ENCODE peak calls at places on chromosome 16, in eight cellular contexts. Y, S, K, L, N, B, F and Z are unnamed samples. For H3K4me1, the result is how much of the 10 kb centered on the place peaks cover.

GRCh38 chr16:4070936-4071335 is 45.3 kb downstream of the ADCY9 start:
- DNase-seq in N (no peak), L (no peak), B (no peak), F (no peak), K (no peak), Y (no peak), S (no peak), Z (no peak)

GRCh38 chr16:51845586-51845985 is 694.5 kb upstream of the SALL1 start:
- DNase-seq in F (no peak), Y (no peak), S (no peak), L (no peak), K (no peak), N (no peak), B (no peak), Z (no peak)

GRCh38 chr16:75251280-75252048 is at the start of gene BCAR1:
- DNase-seq in N (peak), B (peak), Y (no peak), S (peak), F (peak), K (peak), L (peak), Z (peak)

GRCh38 chr16:27859020-27859419 is 204.5 kb downstream of the GSG1L start:
- DNase-seq in B (no peak), L (no peak), Y (no peak), F (no peak), S (no peak), K (peak), N (no peak), Z (no peak)

GRCh38 chr16:29816694-29817441 is 916 bp downstream of the PAGR1 start:
- DNase-seq in L (peak), S (peak), N (peak), F (no peak), K (peak), B (peak), Y (no peak), Z (peak)

GRCh38 chr16:1746693-1747195 is 24.6 kb downstream of the NME3 start:
- DNase-seq in K (no peak), Y (no peak), B (no peak), F (no peak), N (no peak), L (no peak), S (no peak), Z (no peak)

GRCh38 chr16:79784007-79784406 is 183.5 kb upstream of the MAF start:
- DNase-seq in B (no peak), L (no peak), F (no peak), K (no peak), N (no peak), Y (no peak), S (no peak), Z (no peak)

GRCh38 chr16:30535777-30536190 is 1.1 kb upstream of the ZNF747 start:
- DNase-seq in L (peak), N (peak), S (peak), Y (peak), F (peak), K (peak), B (peak), Z (peak)

GRCh38 chr16:2756288-2757015 is 4.0 kb downstream of the SRRM2 start:
- DNase-seq in B (no peak), F (no peak), S (no peak), Y (no peak), K (no peak), N (no peak), L (no peak), Z (no peak)

GRCh38 chr16:54342001-54342776 is 55.6 kb upstream of the IRX3 start:
- DNase-seq in L (no peak), N (no peak), Y (no peak), B (no peak), S (no peak), K (peak), F (peak), Z (peak)

GRCh38 chr16:22763655-22764054 is 50.3 kb upstream of the HS3ST2 start:
- DNase-seq in F (no peak), Y (no peak), S (no peak), L (peak), K (no peak), N (no peak), B (no peak), Z (no peak)

GRCh38 chr16:65068151-65068740 is 53.6 kb downstream of the CDH11 start:
- DNase-seq in N (no peak), F (no peak), Y (no peak), B (peak), S (no peak), L (no peak), K (no peak), Z (peak)

GRCh38 chr16:87407511-87408112 is 15.5 kb downstream of the MAP1LC3B start:
- DNase-seq in Y (peak), N (peak), B (no peak), F (peak), K (peak), S (peak), L (no peak), Z (no peak)

GRCh38 chr16:77424841-77425604 is 9.8 kb downstream of the ADAMTS18 start:
- DNase-seq in B (no peak), S (no peak), L (no peak), N (no peak), F (no peak), K (no peak), Y (no peak), Z (no peak)

GRCh38 chr16:77273-77806 is 685 bp upstream of the MPG start:
- DNase-seq in B (peak), N (peak), L (peak), K (peak), F (peak), Y (no peak), S (peak), Z (peak)

GRCh38 chr16:85420501-85421337 is 192.4 kb upstream of the GSE1 start:
- DNase-seq in N (peak), S (peak), Y (no peak), L (peak), B (peak), K (peak), F (peak), Z (peak)

GRCh38 chr16:86608301-86608747 is 30.0 kb downstream of the FOXL1 start:
- DNase-seq in K (no peak), F (no peak), S (no peak), L (no peak), Y (no peak), B (peak), N (no peak), Z (peak)

GRCh38 chr16:29675811-29676643 is 3.0 kb upstream of the QPRT start:
- DNase-seq in S (peak), N (no peak), F (no peak), B (peak), L (peak), K (no peak), Y (no peak), Z (peak)

GRCh38 chr16:19517424-19518089 is 4.3 kb downstream of the GDE1 start:
- DNase-seq in B (peak), F (no peak), Y (no peak), S (peak), K (no peak), N (no peak), L (no peak), Z (peak)

GRCh38 chr16:30395992-30396560 is 856 bp downstream of the ZNF48 start:
- DNase-seq in Y (no peak), L (no peak), S (no peak), N (no peak), B (no peak), K (no peak), F (no peak), Z (no peak)

GRCh38 chr16:22397459-22397858 is 23.0 kb upstream of the CDR2 start:
- DNase-seq in K (no peak), L (no peak), S (peak), B (peak), N (no peak), Y (no peak), F (peak), Z (peak)

GRCh38 chr16:54050281-54051210 is 236.0 kb downstream of the IRX3 start:
- DNase-seq in N (no peak), B (no peak), K (no peak), Y (no peak), S (no peak), L (no peak), F (no peak), Z (no peak)

GRCh38 chr16:81008151-81008789 is 1.3 kb downstream of the CENPN start:
- DNase-seq in F (no peak), Y (no peak), S (no peak), K (no peak), N (no peak), B (no peak), L (no peak), Z (no peak)

GRCh38 chr16:15073101-15073500 is 17.2 kb upstream of the NTAN1 start:
- DNase-seq in Y (no peak), K (no peak), F (no peak), L (no peak), N (no peak), B (no peak), S (no peak), Z (no peak)

GRCh38 chr16:69482410-69482951 is 58.1 kb downstream of the CYB5B start:
- DNase-seq in Y (no peak), S (no peak), K (no peak), N (peak), F (peak), L (no peak), B (peak), Z (peak)

GRCh38 chr16:77111057-77111456 is 79.9 kb upstream of the MON1B start:
- DNase-seq in L (no peak), S (no peak), F (no peak), Y (no peak), K (no peak), B (no peak), N (no peak), Z (no peak)

GRCh38 chr16:67900156-67900555 is 7.1 kb downstream of the PSKH1 start:
- DNase-seq in K (no peak), L (peak), S (no peak), F (no peak), B (no peak), N (no peak), Y (no peak), Z (no peak)

GRCh38 chr16:55473584-55473983 is 5.4 kb upstream of the MMP2 start:
- DNase-seq in N (no peak), S (no peak), B (no peak), K (no peak), L (no peak), F (no peak), Y (no peak), Z (no peak)
- H3K4me1 ChIP-seq in N (under half), S (under half), B (under half), K (under half), L (under half), F (under half), Y (under half), Z (half or more)

GRCh38 chr16:12087901-12088364 is 111.4 kb downstream of the SNX29 start:
- DNase-seq in Y (no peak), N (no peak), F (no peak), K (peak), B (no peak), L (no peak), S (no peak), Z (no peak)

GRCh38 chr16:12091569-12092346 is 115.2 kb downstream of the SNX29 start:
- DNase-seq in S (peak), L (no peak), B (no peak), N (no peak), Y (no peak), F (no peak), K (peak), Z (no peak)

GRCh38 chr16:12092347-12092882 is 115.9 kb downstream of the SNX29 start:
- DNase-seq in L (no peak), S (peak), F (peak), Y (no peak), K (peak), N (no peak), B (peak), Z (peak)

GRCh38 chr16:12089492-12090161 is 113.1 kb downstream of the SNX29 start:
- DNase-seq in N (no peak), Y (no peak), S (no peak), B (peak), F (no peak), L (peak), K (peak), Z (no peak)

DNA sequence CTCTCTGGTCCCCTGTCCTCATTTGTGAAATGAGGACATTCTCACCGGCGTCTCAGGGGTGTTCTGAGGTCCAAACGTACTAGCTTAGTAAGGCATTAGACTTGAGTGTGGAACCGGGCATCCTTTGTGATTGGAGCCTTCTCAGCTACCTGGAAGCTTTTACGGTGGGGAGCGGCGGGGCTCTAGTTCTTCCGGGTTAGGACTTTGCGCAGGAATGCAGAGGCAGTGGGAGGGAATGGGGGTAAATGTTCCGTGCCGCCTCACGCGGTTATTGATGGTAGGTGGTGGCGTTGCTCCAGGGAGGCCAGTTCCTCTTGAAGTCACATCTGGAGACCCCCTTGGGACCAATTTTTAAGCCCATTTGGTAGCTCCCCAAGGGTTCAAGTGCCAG is 113.6 kb downstream of the SNX29 start:
- DNase-seq in K (peak), N (no peak), L (no peak), Y (no peak), B (no peak), S (no peak), F (no peak), Z (no peak)
- H3K4me3 ChIP-seq in K (peak), N (peak), L (no peak), Y (no peak), B (no peak), S (no peak), F (no peak), Z (peak)

GRCh38 chr16:83552930-83553329 is 254.8 kb upstream of the HSBP1 start:
- DNase-seq in F (no peak), S (no peak), Y (no peak), N (no peak), K (no peak), B (no peak), L (no peak), Z (no peak)
- H3K4me1 ChIP-seq in F (under half), S (under half), Y (under half), N (under half), K (under half), B (under half), L (under half), Z (under half)

DNA sequence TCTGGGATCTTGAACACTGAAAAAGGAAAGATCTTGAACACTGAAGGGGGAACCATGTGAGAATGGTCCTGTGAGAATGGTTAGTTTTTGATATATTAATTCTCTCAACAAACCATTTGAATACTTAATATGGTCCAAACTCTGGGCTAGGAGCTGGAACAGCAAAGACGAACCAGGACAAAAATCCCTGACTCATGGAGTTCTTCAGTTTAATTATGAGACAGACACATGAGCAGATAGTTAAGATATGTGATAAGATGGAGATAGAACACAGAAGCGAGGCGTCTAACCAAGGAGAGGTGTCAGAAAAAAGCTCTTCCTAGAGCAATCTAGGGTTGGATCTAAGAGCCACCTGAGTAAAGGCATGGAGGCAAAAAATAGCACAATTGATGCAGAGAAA is 1.6 kb downstream of the CKLF start:
- DNase-seq in L (no peak), N (no peak), K (no peak), S (no peak), B (no peak), F (no peak), Y (no peak), Z (no peak)
- H3K4me3 ChIP-seq in L (no peak), N (no peak), K (peak), S (no peak), B (no peak), F (no peak), Y (no peak), Z (peak)

DNA sequence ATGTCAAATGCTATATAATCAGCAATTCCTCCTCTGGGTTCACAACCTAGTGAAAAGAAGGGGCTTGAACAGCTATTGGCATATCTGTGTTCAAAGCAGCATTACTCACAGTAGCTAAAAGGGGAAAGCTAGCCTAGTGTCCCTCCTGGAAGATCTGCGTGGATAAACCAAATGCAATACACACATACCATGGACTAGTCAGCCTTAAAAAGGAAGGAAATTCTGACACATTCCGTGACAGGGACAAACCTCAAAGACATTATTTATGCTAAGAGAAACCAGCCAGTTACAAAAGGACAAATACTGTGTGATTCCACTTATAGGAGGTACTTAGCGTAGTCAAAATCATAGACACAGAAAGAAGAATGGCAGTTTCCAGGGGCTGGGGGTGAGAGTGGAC is 90.1 kb downstream of the XYLT1 start:
- DNase-seq in F (no peak), N (no peak), K (no peak), B (peak), Y (no peak), L (no peak), S (no peak), Z (peak)
- H3K4me1 ChIP-seq in F (under half), N (half or more), K (under half), B (under half), Y (under half), L (half or more), S (under half), Z (under half)

GRCh38 chr16:49757744-49758069 is 98.2 kb downstream of the ZNF423 start:
- DNase-seq in F (no peak), S (no peak), N (no peak), Y (no peak), B (no peak), K (no peak), L (no peak), Z (no peak)
- H3K4me3 ChIP-seq in F (no peak), S (no peak), N (no peak), Y (no peak), B (no peak), K (no peak), L (no peak), Z (no peak)

GRCh38 chr16:11395949-11396240 is 50.6 kb downstream of the RMI2 start:
- DNase-seq in S (no peak), F (no peak), N (no peak), L (no peak), B (no peak), K (no peak), Y (no peak), Z (no peak)

GRCh38 chr16:11396241-11397048 is 51.2 kb downstream of the RMI2 start:
- DNase-seq in N (peak), F (peak), K (peak), S (peak), Y (no peak), B (peak), L (peak), Z (peak)

GRCh38 chr16:11393861-11394592 is 48.8 kb downstream of the RMI2 start:
- DNase-seq in S (no peak), N (no peak), Y (no peak), F (no peak), L (no peak), K (peak), B (no peak), Z (no peak)

GRCh38 chr16:11394593-11394960 is 49.3 kb downstream of the RMI2 start:
- DNase-seq in S (no peak), K (peak), B (no peak), Y (no peak), L (no peak), F (no peak), N (no peak), Z (no peak)

DNA sequence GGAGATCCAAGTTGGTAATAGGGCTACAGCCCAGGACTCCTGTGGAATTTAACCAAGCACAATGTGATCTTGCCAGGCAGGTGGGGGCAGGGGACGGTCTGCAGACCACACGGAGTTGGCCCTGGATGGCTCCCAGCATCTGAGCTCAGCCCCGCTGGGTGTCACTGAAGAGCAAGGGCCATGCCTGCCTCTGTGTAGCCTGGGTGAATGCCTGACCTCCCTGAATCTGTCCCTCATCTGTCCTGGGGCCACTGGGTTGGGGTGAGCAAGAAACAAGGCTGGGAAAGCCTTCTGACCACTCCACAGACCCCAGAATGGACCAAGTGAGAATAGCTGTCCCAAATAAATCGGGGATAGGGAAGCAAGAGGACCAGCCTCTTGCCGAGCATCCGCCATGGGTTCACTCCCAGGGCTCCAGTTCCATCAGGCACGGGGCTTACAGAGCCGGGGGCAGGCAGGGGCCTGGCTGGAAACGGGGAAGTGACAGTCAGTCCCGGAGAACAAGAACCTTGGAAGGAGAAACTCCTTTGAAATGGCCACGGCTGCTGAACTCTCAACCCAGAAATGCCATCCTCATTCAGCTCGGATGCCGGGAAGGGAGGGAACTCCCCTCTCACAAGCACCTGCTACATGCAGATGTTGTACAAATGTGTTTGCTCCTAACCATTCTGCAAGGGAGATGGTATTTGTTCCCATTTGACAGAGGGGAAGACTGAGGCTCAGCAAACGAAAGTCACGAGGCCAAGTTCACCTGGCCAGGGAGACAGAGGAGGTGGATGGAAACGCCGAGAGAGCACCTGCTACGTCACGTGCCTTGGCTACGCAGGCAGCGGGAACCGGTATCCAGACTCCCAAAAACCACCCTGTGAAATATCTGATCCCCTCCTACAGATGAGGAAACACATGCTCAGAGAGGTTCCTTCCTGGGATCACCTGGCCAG is 50.0 kb downstream of the RMI2 start:
- DNase-seq in N (no peak), S (no peak), K (peak), L (no peak), Y (no peak), B (no peak), F (no peak), Z (no peak)
- H3K4me1 ChIP-seq in N (under half), S (under half), K (under half), L (under half), Y (under half), B (under half), F (under half), Z (under half)